ENCODE peak calls at places on chromosomes 7 and 10, in four cellular contexts. R is prostate gland, Z is cardiac fibroblast, Q is tibial nerve. H is an unnamed sample.

GRCh38 chr10:119132521-119133345 is 28.8 kb downstream of the DENND10 start:
- DNase-seq in R (no peak), Z (no peak), Q (no peak), H (no peak)

GRCh38 chr7:19670806-19671205 is 38.0 kb downstream of the POLR1F start:
- DNase-seq in R (no peak), Z (no peak), Q (no peak), H (no peak)

GRCh38 chr10:49532461-49532860 is 6.5 kb downstream of the ERCC6 start:
- DNase-seq in R (no peak), Z (no peak), Q (no peak), H (no peak)

GRCh38 chr7:44154703-44155102 is 13.6 kb upstream of the MYL7 start:
- DNase-seq in R (no peak), Z (no peak), Q (no peak), H (no peak)

GRCh38 chr10:116728526-116729096 is 13.8 kb downstream of the HSPA12A start:
- DNase-seq in R (no peak), Z (peak), Q (no peak), H (no peak)

GRCh38 chr7:128938524-128939074 is 872 bp downstream of the IRF5 start:
- DNase-seq in R (no peak), Z (no peak), Q (no peak), H (peak)

GRCh38 chr7:102469972-102470825 is 5.4 kb downstream of the LRWD1 start:
- DNase-seq in R (no peak), Z (no peak), Q (no peak), H (no peak)

GRCh38 chr7:90387470-90388240 is 15.6 kb upstream of the CLDN12 start:
- DNase-seq in R (no peak), Z (no peak), Q (no peak), H (peak)

GRCh38 chr7:150317748-150318444 is 5.3 kb upstream of the LRRC61 start:
- DNase-seq in R (no peak), Z (peak), Q (no peak), H (no peak)

GRCh38 chr7:132024290-132024689 is 467.9 kb upstream of the PODXL start:
- DNase-seq in R (no peak), Z (no peak), Q (no peak), H (no peak)

H was measured in mammary epithelial cell.